ENCODE peak calls at places on chromosomes 7 and 10, in eight cellular contexts. G, Q, C, Y, I, K, J and O are unnamed samples.

GRCh38 chr7:142592231-142592630 is 157.0 kb upstream of the PRSS1 start:
- DNase-seq in I (no peak), K (no peak), Y (no peak), Q (no peak), G (no peak), J (no peak), C (no peak), O (no peak)

GRCh38 chr10:86599729-86600128 is 54.6 kb upstream of the OPN4 start:
- DNase-seq in K (no peak), G (no peak), I (no peak), Y (no peak), Q (no peak), J (no peak), C (no peak), O (no peak)

GRCh38 chr10:120505056-120505455 is 48.0 kb downstream of the PLPP4 start:
- DNase-seq in I (no peak), K (no peak), C (no peak), G (no peak), Q (no peak), J (no peak), Y (no peak), O (no peak)

GRCh38 chr10:23453465-23453864 is 14.6 kb downstream of the OTUD1 start:
- DNase-seq in Q (no peak), C (no peak), J (no peak), Y (no peak), K (no peak), I (no peak), G (no peak), O (no peak)

GRCh38 chr10:37733822-37734221 is 123.6 kb downstream of the ZNF248 start:
- DNase-seq in Q (no peak), C (no peak), G (no peak), I (no peak), J (no peak), Y (no peak), K (no peak), O (no peak)

GRCh38 chr10:13414137-13414536 is 66.0 kb upstream of the SEPHS1 start:
- DNase-seq in Q (no peak), I (no peak), K (no peak), G (no peak), Y (no peak), C (no peak), J (no peak), O (no peak)

GRCh38 chr10:34494012-34494411 is 321.1 kb downstream of the PARD3 start:
- DNase-seq in G (no peak), I (peak), K (no peak), Q (no peak), J (no peak), C (no peak), Y (no peak), O (no peak)

GRCh38 chr7:17300012-17300411 is 1.6 kb downstream of the AHR start:
- DNase-seq in C (no peak), I (no peak), K (no peak), Q (no peak), J (no peak), G (no peak), Y (no peak), O (no peak)

GRCh38 chr10:95416270-95416669 is 125.5 kb upstream of the PDLIM1 start:
- DNase-seq in Y (no peak), Q (no peak), I (no peak), G (no peak), C (no peak), K (no peak), J (no peak), O (no peak)

GRCh38 chr7:121099572-121099971 is 111.1 kb downstream of the CPED1 start:
- DNase-seq in C (no peak), J (no peak), I (no peak), K (no peak), G (no peak), Y (no peak), Q (no peak), O (no peak)

GRCh38 chr10:73906524-73907447 is 4.1 kb upstream of the PLAU start:
- DNase-seq in I (peak), G (no peak), Y (peak), J (no peak), K (peak), Q (peak), C (no peak), O (peak)

GRCh38 chr7:122316467-122317394 is 12.2 kb upstream of the FEZF1 start:
- DNase-seq in K (peak), I (no peak), C (no peak), Y (no peak), G (no peak), Q (no peak), J (no peak), O (no peak)

GRCh38 chr7:143391462-143392404 is 10.6 kb downstream of the ZYX start:
- DNase-seq in J (no peak), I (peak), Q (peak), Y (peak), C (no peak), K (no peak), G (no peak), O (peak)

GRCh38 chr10:102712089-102712488 is 2.1 kb downstream of the ARL3 start:
- DNase-seq in K (no peak), C (no peak), Y (no peak), G (no peak), Q (no peak), I (no peak), J (no peak), O (no peak)

GRCh38 chr7:100895956-100896742 is 461 bp upstream of the ACHE start:
- DNase-seq in C (peak), Q (no peak), G (no peak), K (peak), Y (peak), J (no peak), I (no peak), O (no peak)

GRCh38 chr7:105413887-105414437 is 25.2 kb upstream of the SRPK2 start:
- DNase-seq in Y (no peak), G (no peak), J (no peak), C (no peak), Q (no peak), K (no peak), I (peak), O (no peak)

GRCh38 chr7:5693529-5693928 is 87.9 kb downstream of the RNF216 start:
- DNase-seq in Q (no peak), G (no peak), I (peak), Y (no peak), K (no peak), J (no peak), C (no peak), O (peak)

GRCh38 chr10:12041766-12042408 is 722 bp downstream of the UPF2 start:
- DNase-seq in Y (no peak), Q (peak), K (peak), G (peak), C (peak), J (peak), I (peak), O (peak)

GRCh38 chr7:26439502-26440252 is 148.0 kb downstream of the SNX10 start:
- DNase-seq in Y (no peak), C (no peak), Q (no peak), I (no peak), K (no peak), G (no peak), J (no peak), O (no peak)

GRCh38 chr10:17984056-17984455 is 32.3 kb downstream of the SLC39A12 start:
- DNase-seq in J (no peak), K (no peak), C (no peak), Q (no peak), G (no peak), Y (no peak), I (peak), O (peak)

GRCh38 chr10:86752311-86752710 is 4.1 kb upstream of the BMPR1A start:
- DNase-seq in J (no peak), G (no peak), Y (no peak), C (no peak), Q (no peak), K (peak), I (no peak), O (no peak)

GRCh38 chr10:132537713-132538020 is at the start of gene INPP5A:
- DNase-seq in C (no peak), J (no peak), K (no peak), Q (no peak), Y (no peak), I (no peak), G (no peak), O (no peak)

GRCh38 chr10:33571616-33572015 is 237.1 kb upstream of the NRP1 start:
- DNase-seq in K (peak), Q (no peak), G (no peak), Y (no peak), I (peak), J (no peak), C (no peak), O (no peak)

GRCh38 chr7:111424768-111425167 is 137.5 kb downstream of the IMMP2L start:
- DNase-seq in C (no peak), G (no peak), J (no peak), K (peak), Q (peak), Y (no peak), I (peak), O (peak)